ENCODE peak calls at places on chromosomes 7 and 10, in eight cellular contexts. J is heart left ventricle, F is GM12892, L is A549, M is transverse colon, Z is IMR-90, B is body of pancreas, R is ovary. T is an unnamed sample.

GRCh38 chr10:70563230-70563629 is 39.3 kb downstream of the PRF1 start:
- DNase-seq in F (no peak), Z (no peak), M (no peak), B (no peak), L (no peak), R (peak; percentile 16), J (no peak), T (no peak)

GRCh38 chr10:46550076-46550790 is 6.2 kb downstream of the GPRIN2 start:
- DNase-seq in L (no peak), M (peak; percentile 7), J (peak; percentile 19), F (no peak), R (peak; percentile 21), B (peak; percentile 15), Z (no peak), T (no peak)

GRCh38 chr7:81527651-81528050 is 242.2 kb downstream of the HGF start:
- DNase-seq in J (no peak), Z (no peak), R (no peak), L (no peak), F (no peak), B (no peak), M (no peak), T (no peak)

GRCh38 chr10:117950408-117950807 is 96.3 kb downstream of the RAB11FIP2 start:
- DNase-seq in R (no peak), F (no peak), J (no peak), M (no peak), L (no peak), B (no peak), Z (no peak), T (no peak)

GRCh38 chr10:53379951-53380350 is 607.4 kb upstream of the MBL2 start:
- DNase-seq in B (no peak), M (no peak), R (no peak), J (no peak), F (no peak), L (no peak), Z (no peak), T (no peak)

GRCh38 chr10:31683682-31684081 is 244.9 kb downstream of the ARHGAP12 start:
- DNase-seq in R (no peak), Z (no peak), M (no peak), L (no peak), B (no peak), F (no peak), J (no peak), T (peak; percentile 5)

GRCh38 chr10:110569736-110570135 is 2.2 kb downstream of the SMC3 start:
- DNase-seq in B (no peak), J (no peak), Z (no peak), F (no peak), R (no peak), L (no peak), M (no peak), T (no peak)

GRCh38 chr7:74334026-74334425 is 44.8 kb downstream of the CLIP2 start:
- DNase-seq in R (no peak), Z (peak; percentile 94), J (peak; percentile 26), B (no peak), L (no peak), F (no peak), M (no peak), T (no peak)

GRCh38 chr7:34875481-34875880 is 161.8 kb downstream of the DPY19L1 start:
- DNase-seq in F (no peak), M (no peak), L (no peak), Z (no peak), B (no peak), J (no peak), R (no peak), T (no peak)

GRCh38 chr7:49763791-49764190 is 9.6 kb upstream of the VWC2 start:
- DNase-seq in F (no peak), J (no peak), R (no peak), B (no peak), Z (no peak), M (no peak), L (no peak), T (no peak)

GRCh38 chr7:35185908-35186731 is 67.8 kb downstream of the TBX20 start:
- DNase-seq in L (no peak), Z (peak; percentile 8), J (peak; percentile 70), F (no peak), R (peak; percentile 18), M (no peak), B (peak; percentile 32), T (peak; percentile 69)

GRCh38 chr10:69172241-69172998 is 7.6 kb upstream of the SUPV3L1 start:
- DNase-seq in F (no peak), Z (peak; percentile 6), R (no peak), B (no peak), L (no peak), M (no peak), J (no peak), T (no peak)

GRCh38 chr10:44958196-44958896 is 1.3 kb upstream of the RASSF4 start:
- DNase-seq in B (peak; percentile 75), F (no peak), R (no peak), M (no peak), L (no peak), Z (peak; percentile 70), J (peak; percentile 32), T (no peak)

GRCh38 chr10:71390435-71390820 is 6.3 kb upstream of the CDH23 start:
- DNase-seq in B (no peak), J (no peak), Z (no peak), M (no peak), L (no peak), R (no peak), F (no peak), T (no peak)

GRCh38 chr10:46106410-46107255 is 60.6 kb upstream of the MSMB start:
- DNase-seq in B (peak; percentile 46), M (peak; percentile 48), J (peak; percentile 58), L (peak; percentile 61), Z (peak; percentile 12), R (peak; percentile 49), F (no peak), T (peak; percentile 87)

GRCh38 chr10:11176746-11177145 is 159.1 kb downstream of the CELF2 start:
- DNase-seq in J (no peak), B (no peak), M (peak; percentile 29), L (no peak), R (no peak), Z (no peak), F (no peak), T (peak; percentile 77)
- TF ChIP-seq POLR2A in J (no peak), B (no peak), M (no peak), L (no peak), R (no peak), Z (no peak), F (peak; percentile 55), T (no peak)

DNA sequence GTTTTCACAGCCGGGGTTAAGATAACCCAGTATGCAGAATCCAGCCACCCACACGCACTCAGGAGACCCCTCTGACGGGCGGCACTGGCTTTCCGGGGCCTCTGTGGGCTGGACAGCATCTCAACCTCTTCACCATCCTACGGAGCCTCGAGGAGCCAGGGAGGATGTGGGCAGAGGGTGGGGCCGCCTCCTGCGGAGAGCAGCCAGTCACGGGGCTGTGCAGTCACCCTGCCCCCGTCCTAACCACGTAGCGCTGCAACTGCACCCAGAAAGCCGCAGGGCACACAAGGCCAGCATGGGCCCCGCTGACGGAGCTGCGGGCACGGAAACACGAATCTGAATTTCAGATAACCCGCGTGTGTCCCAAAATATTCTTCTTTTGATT is 270.3 kb downstream of the ELFN1 start:
- DNase-seq in B (no peak), M (peak; percentile 79), Z (no peak), J (peak; percentile 56), R (no peak), L (no peak), F (peak; percentile 93), T (peak; percentile 99)
- TF ChIP-seq POLR2A in B (no peak), M (peak; percentile 46), Z (no peak), J (no peak), R (no peak), L (no peak), F (peak; percentile 49), T (peak; percentile 72)

GRCh38 chr10:3772349-3773222 is 12.4 kb downstream of the KLF6 start:
- DNase-seq in L (no peak), Z (peak; percentile 33), B (no peak), M (no peak), R (no peak), J (no peak), F (no peak), T (no peak)

GRCh38 chr10:3774814-3775670 is 10.0 kb downstream of the KLF6 start:
- DNase-seq in B (no peak), Z (peak; percentile 91), L (no peak), R (no peak), F (no peak), M (peak; percentile 47), J (peak; percentile 55), T (peak; percentile 34)

GRCh38 chr10:3775671-3776551 is 9.1 kb downstream of the KLF6 start:
- DNase-seq in R (peak; percentile 34), B (peak; percentile 42), Z (peak; percentile 67), L (no peak), J (no peak), F (no peak), M (peak; percentile 34), T (peak; percentile 80)

GRCh38 chr10:3773465-3774017 is 11.5 kb downstream of the KLF6 start:
- DNase-seq in R (no peak), Z (peak; percentile 44), L (no peak), B (no peak), M (no peak), F (no peak), J (no peak), T (no peak)

DNA sequence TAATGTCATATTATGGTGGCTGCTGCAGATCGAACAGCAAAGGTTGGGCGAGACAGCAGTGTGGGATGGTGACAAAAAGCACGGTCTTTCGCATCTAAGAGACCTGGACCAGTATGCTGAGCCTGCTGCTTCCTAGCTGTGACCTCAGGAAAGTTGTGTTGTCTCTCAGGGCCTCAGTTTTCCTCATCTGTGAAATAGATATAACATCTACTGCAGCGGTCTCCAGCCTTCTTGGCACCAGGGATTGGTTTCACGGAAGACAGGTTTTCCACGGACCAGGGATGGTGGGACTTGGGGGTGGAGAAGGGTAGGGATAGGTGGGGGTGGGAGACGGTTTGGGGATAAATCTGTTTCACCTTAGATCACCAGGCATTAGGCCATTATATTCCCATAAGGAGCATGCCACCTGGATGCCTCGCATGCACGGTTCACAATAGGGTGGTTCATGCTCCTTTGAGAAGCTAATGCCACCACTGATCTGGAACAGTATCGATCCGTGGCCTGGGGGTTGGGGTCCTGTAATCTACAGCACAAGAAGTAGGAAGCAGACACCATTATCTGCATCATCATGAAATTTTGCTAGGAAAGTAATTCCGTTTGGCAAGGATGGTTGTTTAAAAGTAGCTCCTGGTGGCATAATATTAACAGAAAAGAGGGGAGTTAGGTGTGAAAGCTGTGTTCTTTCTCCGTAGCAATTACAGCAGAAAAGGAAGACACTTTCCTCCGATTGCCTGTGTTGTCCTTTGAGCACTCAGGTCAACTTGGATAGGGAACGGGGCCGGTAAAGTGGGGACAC is 10.8 kb downstream of the KLF6 start:
- DNase-seq in M (no peak), J (no peak), B (no peak), R (no peak), Z (peak; percentile 70), L (no peak), F (no peak), T (no peak)
- TF ChIP-seq POLR2A in M (no peak), J (no peak), B (no peak), R (no peak), Z (peak; percentile 75), L (no peak), F (peak; percentile 43), T (no peak)

DNA sequence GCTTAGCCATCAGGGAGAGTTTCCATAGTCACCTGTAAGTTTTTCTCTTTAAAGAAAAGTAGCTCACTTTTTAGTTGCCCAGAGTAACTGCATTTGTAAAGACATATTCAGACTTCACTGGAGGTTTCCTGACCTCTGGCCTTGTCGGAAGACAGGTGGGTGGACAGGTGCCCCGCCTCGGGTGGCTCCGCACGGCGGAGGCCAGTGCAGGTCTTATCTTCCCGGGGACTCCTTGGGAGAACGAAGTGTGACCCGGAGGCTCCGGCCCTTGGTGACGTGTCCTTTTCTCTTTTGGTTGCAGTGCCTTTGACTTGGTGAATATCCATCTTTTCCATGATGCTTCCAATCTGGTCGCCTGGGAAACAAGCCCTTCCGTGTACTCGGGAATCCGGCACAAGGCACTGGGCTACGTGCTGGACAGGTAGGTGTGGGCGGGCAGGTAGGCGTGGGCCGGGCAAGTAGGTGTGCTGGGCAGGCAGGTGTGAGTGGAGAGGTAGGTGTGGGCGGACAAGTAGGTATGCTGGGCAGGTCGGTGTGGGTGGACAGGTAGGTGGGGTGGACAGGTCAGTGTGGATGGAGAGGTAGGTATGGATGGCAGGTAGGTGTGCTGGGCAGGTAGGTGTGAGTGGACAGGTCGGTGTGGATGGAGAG is 75.8 kb downstream of the NKX6-2 start:
- DNase-seq in J (no peak), M (no peak), B (peak; percentile 3), F (no peak), Z (no peak), L (no peak), R (no peak), T (no peak)
- TF ChIP-seq POLR2A in J (no peak), M (no peak), B (no peak), F (no peak), Z (no peak), L (no peak), R (no peak), T (no peak)

T was measured in NB4.